ENCODE peak calls at places on chromosomes 13 and 19, in five cellular contexts. T is right lobe of liver, Q is HCT116, M is tibial nerve, S is prostate gland. O is an unnamed sample.

GRCh38 chr13:47665041-47665440 is 336.0 kb downstream of the SUCLA2 start:
- DNase-seq in T (no peak), Q (no peak), M (no peak), S (no peak), O (no peak)

GRCh38 chr19:35713904-35714440 is 3.8 kb upstream of the KMT2B start:
- DNase-seq in T (no peak), Q (no peak), M (no peak), S (no peak), O (no peak)

GRCh38 chr19:20256606-20257005 is 89.6 kb downstream of the ZNF486 start:
- DNase-seq in T (no peak), Q (no peak), M (no peak), S (no peak), O (no peak)

GRCh38 chr13:33194820-33195692 is 90.5 kb downstream of the STARD13 start:
- DNase-seq in T (no peak), Q (no peak), M (peak), S (no peak), O (no peak)

GRCh38 chr19:4233282-4233853 is 4.0 kb downstream of the EBI3 start:
- DNase-seq in T (no peak), Q (peak), M (peak), S (no peak), O (peak)

GRCh38 chr19:29084266-29084665 is 128.7 kb downstream of the UQCRFS1 start:
- DNase-seq in T (no peak), Q (no peak), M (no peak), S (no peak), O (no peak)

GRCh38 chr19:15199652-15200574 is 882 bp downstream of the NOTCH3 start:
- DNase-seq in T (no peak), Q (no peak), M (no peak), S (peak), O (no peak)

GRCh38 chr19:5787554-5788182 is 3.1 kb upstream of the PRR22 start:
- DNase-seq in T (no peak), Q (no peak), M (no peak), S (no peak), O (no peak)

GRCh38 chr13:107157272-107157671 is 589.3 kb upstream of the ARGLU1 start:
- DNase-seq in T (no peak), Q (no peak), M (no peak), S (no peak), O (no peak)

GRCh38 chr13:24893863-24894262 is 129.9 kb downstream of the RNF17 start:
- DNase-seq in T (no peak), Q (no peak), M (no peak), S (no peak), O (no peak)

GRCh38 chr13:26961890-26962615 is 201.5 kb upstream of the GPR12 start:
- DNase-seq in T (peak), Q (no peak), M (no peak), S (no peak), O (no peak)
- TF ChIP-seq CTCF in T (no peak), Q (no peak), M (no peak), S (no peak), O (no peak)

GRCh38 chr13:101621099-101621498 is 168.6 kb downstream of the ITGBL1 start:
- DNase-seq in T (no peak), Q (no peak), M (no peak), S (no peak), O (no peak)

GRCh38 chr13:101624981-101625380 is 172.5 kb downstream of the ITGBL1 start:
- DNase-seq in T (no peak), Q (no peak), M (no peak), S (no peak), O (no peak)

GRCh38 chr13:101624210-101624922 is 171.9 kb downstream of the ITGBL1 start:
- DNase-seq in T (no peak), Q (no peak), M (no peak), S (no peak), O (no peak)

GRCh38 chr13:101626925-101627555 is 174.6 kb downstream of the ITGBL1 start:
- DNase-seq in T (no peak), Q (no peak), M (no peak), S (no peak), O (peak)

DNA sequence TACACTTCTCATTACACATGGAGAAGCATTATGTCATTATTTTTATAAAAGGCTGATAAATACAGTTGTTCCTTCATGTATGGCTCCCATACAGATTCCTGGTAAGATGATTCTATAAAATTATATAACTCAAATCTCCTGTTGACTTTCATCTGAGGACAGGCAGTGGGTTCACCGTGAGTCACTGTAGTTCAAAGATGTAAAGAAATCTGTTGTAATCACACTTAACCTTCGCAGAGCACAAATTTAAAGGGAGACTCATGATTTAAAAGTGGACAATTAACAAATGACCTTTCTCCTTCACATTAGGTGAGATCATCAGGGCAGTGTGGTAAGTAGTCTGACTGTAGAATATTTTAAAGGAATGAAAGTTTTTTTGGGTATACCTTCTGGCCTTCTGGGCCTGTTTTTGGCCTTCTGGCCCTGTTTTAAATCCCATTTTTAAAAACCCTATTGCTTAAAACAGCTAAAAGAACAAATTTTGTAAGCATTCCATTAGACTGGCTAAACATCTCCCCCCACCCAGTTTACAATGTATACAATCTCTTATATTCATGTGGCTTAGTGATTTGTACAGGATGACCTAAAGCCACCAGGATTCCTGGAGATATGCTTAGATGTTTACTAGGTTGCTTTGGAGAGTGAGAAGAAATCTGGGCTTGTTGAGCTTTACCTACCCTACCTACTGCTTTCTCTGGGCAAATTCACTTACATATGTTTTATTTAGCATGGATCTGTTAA is 171.2 kb downstream of the ITGBL1 start:
- DNase-seq in T (no peak), Q (no peak), M (no peak), S (no peak), O (no peak)
- H3K4me3 ChIP-seq in T (no peak), Q (no peak), M (no peak), S (no peak), O (no peak)

GRCh38 chr19:1592755-1593628 is at the start of gene MBD3:
- DNase-seq in T (peak), Q (peak), M (peak), S (peak), O (peak)
- TF ChIP-seq POLR2A in T (peak), Q (peak), M (peak), S (peak), O (no peak)

GRCh38 chr13:105232403-105232802 is 1303.1 kb downstream of the EFNB2 start:
- DNase-seq in T (no peak), Q (no peak), M (no peak), S (peak), O (no peak)

DNA sequence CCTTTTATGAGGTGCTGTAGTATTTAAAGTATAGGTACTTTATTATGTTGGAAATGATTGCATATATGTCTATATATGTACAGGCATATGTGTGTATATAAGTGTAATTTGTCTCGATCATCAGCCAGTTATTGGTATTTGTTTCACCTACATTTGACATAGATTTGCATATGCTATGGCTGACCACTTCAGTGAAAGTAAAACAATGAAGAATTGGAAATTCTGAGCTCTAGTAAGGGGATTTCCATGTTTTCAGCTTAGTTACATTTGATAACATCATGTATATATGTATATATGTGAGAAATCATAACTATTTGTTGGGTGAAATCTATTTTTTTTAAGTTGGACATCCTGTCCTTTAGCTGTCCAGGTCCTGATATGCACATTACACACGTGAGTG is 1303.9 kb downstream of the EFNB2 start:
- DNase-seq in T (no peak), Q (no peak), M (no peak), S (no peak), O (no peak)
- TF ChIP-seq CTCF in T (no peak), Q (no peak), M (no peak), S (no peak), O (no peak)

GRCh38 chr13:99995503-99996176 is 14.1 kb downstream of the ZIC2 start:
- DNase-seq in T (no peak), Q (no peak), M (no peak), S (no peak), O (no peak)

GRCh38 chr13:99992912-99993311 is 11.3 kb downstream of the ZIC2 start:
- DNase-seq in T (no peak), Q (no peak), M (no peak), S (no peak), O (no peak)

GRCh38 chr13:99993660-99994455 is 12.3 kb downstream of the ZIC2 start:
- DNase-seq in T (no peak), Q (no peak), M (no peak), S (no peak), O (no peak)

GRCh38 chr13:99996177-99996705 is 14.7 kb downstream of the ZIC2 start:
- DNase-seq in T (no peak), Q (no peak), M (no peak), S (no peak), O (no peak)

GRCh38 chr13:99995104-99995502 is 13.5 kb downstream of the ZIC2 start:
- DNase-seq in T (no peak), Q (no peak), M (no peak), S (no peak), O (no peak)
- H3K4me3 ChIP-seq in T (no peak), Q (no peak), M (no peak), S (no peak), O (no peak)

GRCh38 chr19:40616941-40617340 is 15.8 kb downstream of the LTBP4 start:
- DNase-seq in T (no peak), Q (no peak), M (no peak), S (no peak), O (no peak)
- TF ChIP-seq POLR2A in T (no peak), Q (no peak), M (no peak), S (no peak), O (no peak)

GRCh38 chr13:75217949-75218348 is 264.0 kb downstream of the TBC1D4 start:
- DNase-seq in T (no peak), Q (no peak), M (no peak), S (no peak), O (no peak)
- TF ChIP-seq CTCF in T (no peak), Q (no peak), M (no peak), S (no peak), O (no peak)

O was measured in Peyer's patch.